ENCODE peak calls at places on chromosomes 5 and 9, in four cellular contexts. G, C, O and F are unnamed samples. For H3K9me1, the result is how much of the 10 kb centered on the place peaks cover.

GRCh38 chr9:127505396-127506116 is 54.2 kb downstream of the LRSAM1 start:
- DNase-seq in G (no peak), C (peak), O (peak), F (no peak)

GRCh38 chr9:5178126-5178805 is 7.2 kb downstream of the INSL6 start:
- DNase-seq in G (no peak), C (no peak), O (no peak), F (no peak)

GRCh38 chr9:137025120-137025966 is 2.7 kb downstream of the ABCA2 start:
- DNase-seq in G (no peak), C (no peak), O (no peak), F (no peak)

GRCh38 chr9:120212153-120212852 is 367.7 kb downstream of the CDK5RAP2 start:
- DNase-seq in G (no peak), C (no peak), O (no peak), F (no peak)

GRCh38 chr5:156819967-156820581 is 30.0 kb upstream of the PPP1R2B start:
- DNase-seq in G (no peak), C (no peak), O (no peak), F (no peak)

GRCh38 chr5:143613329-143613728 is 198.6 kb upstream of the HMHB1 start:
- DNase-seq in G (no peak), C (no peak), O (no peak), F (no peak)

GRCh38 chr9:106467113-106467846 is 395.7 kb upstream of the ZNF462 start:
- DNase-seq in G (no peak), C (no peak), O (no peak), F (no peak)

GRCh38 chr5:33297760-33298216 is 143.0 kb upstream of the TARS1 start:
- DNase-seq in G (no peak), C (no peak), O (peak), F (no peak)

GRCh38 chr9:37442556-37442955 is 20.1 kb downstream of the GRHPR start:
- DNase-seq in G (no peak), C (no peak), O (no peak), F (no peak)

GRCh38 chr5:19771174-19771835 is 216.7 kb downstream of the CDH18 start:
- DNase-seq in G (peak), C (peak), O (no peak), F (no peak)

GRCh38 chr5:10831416-10831815 is 70.4 kb upstream of the DAP start:
- DNase-seq in G (peak), C (no peak), O (no peak), F (no peak)

GRCh38 chr9:89759563-89759962 is 154.8 kb downstream of the GADD45G start:
- DNase-seq in G (no peak), C (no peak), O (no peak), F (no peak)

GRCh38 chr9:69582018-69582417 is 90.2 kb downstream of the APBA1 start:
- DNase-seq in G (no peak), C (no peak), O (no peak), F (no peak)

GRCh38 chr5:96146675-96147074 is 185.0 kb upstream of the ELL2 start:
- DNase-seq in G (peak), C (peak), O (peak), F (peak)

GRCh38 chr9:4292781-4293180 is 7.1 kb downstream of the GLIS3 start:
- DNase-seq in G (peak), C (no peak), O (no peak), F (no peak)

GRCh38 chr5:115116001-115116400 is 53.7 kb downstream of the TRIM36 start:
- DNase-seq in G (no peak), C (no peak), O (no peak), F (no peak)

GRCh38 chr5:154320690-154321089 is 125.1 kb upstream of the SAP30L start:
- DNase-seq in G (peak), C (no peak), O (no peak), F (no peak)

GRCh38 chr9:115182264-115182663 is 64.3 kb upstream of the TNC start:
- DNase-seq in G (no peak), C (no peak), O (no peak), F (no peak)

GRCh38 chr9:19149230-19149629 is 21.9 kb upstream of the PLIN2 start:
- DNase-seq in G (peak), C (no peak), O (no peak), F (no peak)

GRCh38 chr5:62284946-62285891 is 20.8 kb upstream of the KIF2A start:
- DNase-seq in G (no peak), C (no peak), O (peak), F (no peak)

GRCh38 chr5:133229931-133230664 is 178.3 kb downstream of the HSPA4 start:
- DNase-seq in G (peak), C (no peak), O (no peak), F (peak)

GRCh38 chr5:107496466-107496865 is 174.3 kb downstream of the EFNA5 start:
- DNase-seq in G (no peak), C (no peak), O (no peak), F (no peak)

DNA sequence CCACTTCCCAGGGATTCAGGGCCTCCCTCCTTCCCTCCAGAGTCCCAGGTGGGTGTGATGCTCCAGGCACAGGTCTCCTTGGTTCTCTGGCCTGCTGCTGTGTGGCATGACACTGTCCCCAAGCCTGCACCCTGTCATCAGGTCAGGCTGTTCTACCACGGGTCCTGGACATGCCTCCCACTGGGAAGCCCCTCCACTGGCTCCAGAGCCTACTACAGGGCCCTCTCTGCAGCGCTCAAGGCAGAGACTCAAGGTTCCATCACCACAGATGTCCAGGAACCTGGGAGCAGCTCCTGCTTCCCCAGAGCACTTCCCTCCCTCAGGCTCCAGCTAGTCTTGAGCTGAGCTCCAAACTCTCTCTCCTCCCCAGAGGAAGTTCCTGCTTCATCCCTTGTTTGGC is 237.3 kb downstream of the PBX3 start:
- DNase-seq in G (no peak), C (no peak), O (no peak), F (no peak)
- H3K9me1 ChIP-seq in G (under half), C (under half), O (under half), F (under half)

DNA sequence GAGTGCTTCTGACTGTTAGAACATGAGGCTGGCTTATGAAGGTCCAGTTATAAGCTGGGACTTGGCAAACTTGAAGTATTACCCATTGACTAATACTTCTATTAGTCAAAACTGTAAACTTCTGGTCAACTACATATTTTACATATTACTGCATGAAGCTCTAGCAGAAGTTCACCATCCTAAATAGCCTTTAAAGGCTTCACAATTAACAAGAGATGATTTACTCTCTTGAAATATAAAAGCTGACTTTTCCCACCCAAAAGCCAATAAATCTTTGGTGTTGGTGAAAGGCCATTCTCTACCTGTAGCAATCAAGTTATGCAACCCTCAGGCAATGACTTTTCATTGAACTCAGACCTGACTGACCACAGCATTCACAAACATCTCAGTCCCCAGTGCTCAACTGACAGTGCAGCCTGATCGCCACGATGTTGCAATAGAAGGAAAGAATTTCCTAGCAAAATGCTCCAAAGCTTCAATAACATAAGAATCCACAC is 345.6 kb downstream of the EBF1 start:
- DNase-seq in G (peak), C (no peak), O (no peak), F (no peak)
- H3K9me1 ChIP-seq in G (under half), C (under half), O (under half), F (under half)

GRCh38 chr5:125410501-125411162 is 664.2 kb upstream of the ZNF608 start:
- DNase-seq in G (peak), C (peak), O (no peak), F (no peak)
- H3K9me1 ChIP-seq in G (under half), C (under half), O (under half), F (under half)

GRCh38 chr5:169081008-169081724 is 219.8 kb downstream of the SLIT3 start:
- DNase-seq in G (no peak), C (no peak), O (no peak), F (no peak)
- H3K9me1 ChIP-seq in G (under half), C (under half), O (under half), F (under half)

DNA sequence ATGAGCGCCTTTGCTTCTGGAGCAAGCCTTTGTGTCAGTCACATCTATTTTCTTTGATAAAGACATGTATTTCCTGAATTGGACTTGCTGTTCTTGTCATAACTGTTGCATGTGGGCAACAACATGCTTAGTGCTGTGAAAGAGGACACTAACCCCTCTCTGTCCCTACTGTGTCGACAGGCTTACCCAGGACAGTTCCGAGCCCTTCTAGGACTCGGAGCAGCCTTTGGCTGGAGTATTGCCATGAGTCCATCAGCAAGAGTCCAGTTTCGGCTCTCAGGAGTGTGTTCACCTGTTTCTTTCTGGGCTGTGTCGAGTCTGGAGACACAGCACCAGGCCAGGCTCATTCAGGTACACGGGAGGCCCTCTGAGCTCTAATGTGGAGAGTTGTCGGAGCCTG is 36.1 kb upstream of the PHF2 start:
- DNase-seq in G (no peak), C (no peak), O (no peak), F (no peak)
- H3K9me1 ChIP-seq in G (under half), C (under half), O (under half), F (under half)

DNA sequence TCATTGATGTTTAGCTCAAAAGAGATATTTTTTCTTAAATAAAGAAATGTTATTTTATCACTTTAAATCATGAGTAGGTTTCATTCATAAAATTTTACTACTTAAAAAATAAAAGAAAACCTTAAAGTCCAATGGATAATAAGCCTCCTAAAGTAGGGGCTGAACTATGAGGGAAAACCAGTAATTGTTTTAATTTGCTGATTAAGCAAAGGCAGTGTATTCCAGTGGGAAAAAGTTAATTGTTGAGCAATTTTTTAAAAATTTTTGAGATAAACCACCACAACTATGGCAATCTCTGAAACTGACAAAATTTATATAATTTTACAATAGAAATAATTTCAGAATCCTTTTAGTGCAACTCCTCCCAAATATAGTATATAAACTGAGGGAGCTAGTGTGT is 195.0 kb downstream of the FBXO4 start:
- DNase-seq in G (no peak), C (no peak), O (no peak), F (no peak)
- H3K9me1 ChIP-seq in G (under half), C (under half), O (under half), F (under half)

GRCh38 chr5:112264666-112265065 is 154.4 kb downstream of the EPB41L4A start:
- DNase-seq in G (no peak), C (no peak), O (no peak), F (no peak)
- H3K9me1 ChIP-seq in G (under half), C (under half), O (under half), F (under half)

GRCh38 chr9:35944173-35944572 is 13.8 kb downstream of the OR2S2 start:
- DNase-seq in G (no peak), C (no peak), O (no peak), F (no peak)
- H3K9me1 ChIP-seq in G (under half), C (under half), O (under half), F (under half)

GRCh38 chr9:84466580-84467285 is 126.2 kb upstream of the SLC28A3 start:
- DNase-seq in G (no peak), C (no peak), O (no peak), F (no peak)

DNA sequence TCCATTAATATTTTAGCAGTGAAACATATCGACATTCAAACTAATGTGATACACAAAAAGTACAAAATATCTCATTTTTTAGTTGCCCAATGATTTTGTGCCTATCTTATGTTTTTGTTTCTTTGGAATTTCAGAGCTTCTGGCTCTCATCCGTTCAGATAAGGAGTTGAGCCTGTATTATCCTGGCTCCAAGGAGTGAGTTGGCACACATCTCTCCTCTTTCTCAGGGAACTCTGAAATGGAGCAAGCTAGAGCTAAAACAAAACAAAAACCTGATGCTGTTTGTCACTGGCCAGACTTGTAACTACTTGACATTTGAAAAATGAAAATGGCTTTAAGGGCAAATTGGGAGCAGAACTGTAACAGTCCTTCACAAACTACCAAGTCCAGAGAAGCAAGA is 131.3 kb upstream of the SLC28A3 start:
- DNase-seq in G (no peak), C (no peak), O (no peak), F (no peak)
- H3K9me1 ChIP-seq in G (under half), C (under half), O (under half), F (under half)

DNA sequence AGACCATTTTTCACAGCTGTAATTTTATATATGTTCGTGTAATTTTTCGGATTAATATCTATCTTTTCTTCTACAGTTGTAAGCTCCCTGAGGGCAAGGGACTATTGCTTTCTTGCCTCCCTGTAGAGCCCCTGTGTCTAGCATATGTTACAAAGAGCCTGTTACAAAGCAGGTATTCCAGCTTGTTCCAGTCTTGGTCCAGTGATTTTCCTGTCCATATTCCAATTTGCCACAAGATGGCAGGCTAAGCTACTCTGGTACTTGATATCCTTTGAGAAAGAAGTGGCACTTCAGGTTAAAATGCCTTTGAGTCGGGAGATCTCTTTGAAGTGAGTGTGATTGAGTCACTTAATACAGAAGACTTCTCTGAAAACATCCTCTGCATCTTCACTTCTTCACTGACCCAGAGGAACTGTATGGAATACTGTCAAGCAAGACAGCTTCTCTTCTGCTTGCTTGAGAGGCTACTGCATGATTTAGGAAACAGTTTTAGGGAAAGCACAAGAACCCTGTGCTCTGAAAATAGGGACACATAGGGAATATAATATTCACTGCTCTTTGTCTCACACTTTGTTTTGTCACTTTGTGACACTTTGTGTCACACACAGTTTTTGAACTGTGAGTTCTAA is 24.5 kb downstream of the CAVIN4 start:
- DNase-seq in G (peak), C (peak), O (peak), F (peak)
- H3K9me1 ChIP-seq in G (under half), C (under half), O (under half), F (under half)